ENCODE peak calls at places on chromosomes 12 and 14, in four cellular contexts. One of them, this sample, is unnamed.

GRCh38 chr14:104095426-104096310 is 10.2 kb downstream of the ASPG start:
- DNase-seq in WTC11: no peak
- DNase-seq in GM12878: no peak
- DNase-seq in HepG2: no peak
- DNase-seq in this sample: no peak

GRCh38 chr12:99847936-99848335 is 136.8 kb downstream of the ANKS1B start:
- DNase-seq in WTC11: no peak
- DNase-seq in GM12878: no peak
- DNase-seq in HepG2: no peak
- DNase-seq in this sample: no peak

GRCh38 chr12:67469666-67470065 is 178.9 kb upstream of the DYRK2 start:
- DNase-seq in WTC11: peak; percentile 32
- DNase-seq in GM12878: no peak
- DNase-seq in HepG2: no peak
- DNase-seq in this sample: no peak

GRCh38 chr14:90093942-90094595 is 32.3 kb downstream of the KCNK13 start:
- DNase-seq in WTC11: no peak
- DNase-seq in GM12878: no peak
- DNase-seq in HepG2: no peak
- DNase-seq in this sample: no peak

GRCh38 chr12:11706509-11707331 is 57.2 kb downstream of the ETV6 start:
- DNase-seq in WTC11: no peak
- DNase-seq in GM12878: no peak
- DNase-seq in HepG2: peak; percentile 42
- DNase-seq in this sample: no peak

GRCh38 chr12:132030367-132031038 is 80.8 kb downstream of the EP400 start:
- DNase-seq in WTC11: no peak
- DNase-seq in GM12878: no peak
- DNase-seq in HepG2: no peak
- DNase-seq in this sample: peak; percentile 86

GRCh38 chr12:133105620-133106019 is 24.5 kb downstream of the ZNF891 start:
- DNase-seq in WTC11: no peak
- DNase-seq in GM12878: no peak
- DNase-seq in HepG2: no peak
- DNase-seq in this sample: peak; percentile 11

GRCh38 chr14:76227450-76228050 is 75.8 kb downstream of the GPATCH2L start:
- DNase-seq in WTC11: no peak
- DNase-seq in GM12878: no peak
- DNase-seq in HepG2: no peak
- DNase-seq in this sample: no peak

GRCh38 chr12:25718081-25718731 is 165.1 kb upstream of the LMNTD1 start:
- DNase-seq in WTC11: no peak
- DNase-seq in GM12878: no peak
- DNase-seq in HepG2: no peak
- DNase-seq in this sample: no peak

GRCh38 chr12:76755829-76756379 is 8.0 kb upstream of the ZDHHC17 start:
- DNase-seq in WTC11: no peak
- DNase-seq in GM12878: no peak
- DNase-seq in HepG2: no peak
- DNase-seq in this sample: no peak

GRCh38 chr14:37493606-37494005 is 101.4 kb downstream of the FOXA1 start:
- DNase-seq in WTC11: no peak
- DNase-seq in GM12878: no peak
- DNase-seq in HepG2: peak; percentile 20
- DNase-seq in this sample: no peak

GRCh38 chr12:21585485-21585884 is 19.2 kb downstream of the GYS2 start:
- DNase-seq in WTC11: no peak
- DNase-seq in GM12878: no peak
- DNase-seq in HepG2: no peak
- DNase-seq in this sample: no peak

GRCh38 chr12:84911331-84912190 is 1.0 kb downstream of the SLC6A15 start:
- DNase-seq in WTC11: peak; percentile 94
- DNase-seq in GM12878: no peak
- DNase-seq in HepG2: no peak
- DNase-seq in this sample: peak; percentile 58

GRCh38 chr14:89013098-89013504 is 188.7 kb downstream of the TTC8 start:
- DNase-seq in WTC11: peak; percentile 68
- DNase-seq in GM12878: no peak
- DNase-seq in HepG2: peak; percentile 90
- DNase-seq in this sample: peak; percentile 6

GRCh38 chr14:105139831-105140239 is 28.7 kb downstream of the JAG2 start:
- DNase-seq in WTC11: no peak
- DNase-seq in GM12878: no peak
- DNase-seq in HepG2: no peak
- DNase-seq in this sample: no peak

GRCh38 chr14:31879661-31880348 is 197.3 kb upstream of the ARHGAP5 start:
- DNase-seq in WTC11: no peak
- DNase-seq in GM12878: no peak
- DNase-seq in HepG2: no peak
- DNase-seq in this sample: peak; percentile 37

GRCh38 chr14:93715279-93715927 is 72.9 kb downstream of the PRIMA1 start:
- DNase-seq in WTC11: no peak
- DNase-seq in GM12878: no peak
- DNase-seq in HepG2: no peak
- DNase-seq in this sample: no peak

GRCh38 chr14:82419933-82420332 is 886.3 kb upstream of the SEL1L start:
- DNase-seq in WTC11: no peak
- DNase-seq in GM12878: no peak
- DNase-seq in HepG2: no peak
- DNase-seq in this sample: no peak

GRCh38 chr12:47636908-47637780 is 68.7 kb downstream of the RPAP3 start:
- DNase-seq in WTC11: peak; percentile 85
- DNase-seq in GM12878: no peak
- DNase-seq in HepG2: peak; percentile 58
- DNase-seq in this sample: no peak

GRCh38 chr12:115916910-115917668 is 360.4 kb downstream of the MED13L start:
- DNase-seq in WTC11: peak; percentile 93
- DNase-seq in GM12878: no peak
- DNase-seq in HepG2: peak; percentile 13
- DNase-seq in this sample: peak; percentile 5

GRCh38 chr14:91289464-91289863 is 45.0 kb upstream of the GPR68 start:
- DNase-seq in WTC11: no peak
- DNase-seq in GM12878: no peak
- DNase-seq in HepG2: no peak
- DNase-seq in this sample: no peak

GRCh38 chr12:59698599-59698998 is 102.8 kb downstream of the SLC16A7 start:
- DNase-seq in WTC11: no peak
- DNase-seq in GM12878: no peak
- DNase-seq in HepG2: no peak
- DNase-seq in this sample: no peak

GRCh38 chr12:68158427-68158826 is 1.1 kb downstream of the IFNG start:
- DNase-seq in WTC11: no peak
- DNase-seq in GM12878: no peak
- DNase-seq in HepG2: no peak
- DNase-seq in this sample: no peak

GRCh38 chr12:26346748-26347147 is 151.4 kb downstream of the SSPN start:
- DNase-seq in WTC11: no peak
- DNase-seq in GM12878: no peak
- DNase-seq in HepG2: no peak
- DNase-seq in this sample: no peak

GRCh38 chr12:108594-108993 is 42.0 kb downstream of the IQSEC3 start:
- DNase-seq in WTC11: no peak
- DNase-seq in GM12878: no peak
- DNase-seq in HepG2: no peak
- DNase-seq in this sample: no peak

GRCh38 chr14:88346048-88346639 is 23.1 kb upstream of the KCNK10 start:
- DNase-seq in WTC11: no peak
- DNase-seq in GM12878: no peak
- DNase-seq in HepG2: peak; percentile 71
- DNase-seq in this sample: no peak

GRCh38 chr14:51354846-51355245 is 114.8 kb downstream of the TMX1 start:
- DNase-seq in WTC11: no peak
- DNase-seq in GM12878: no peak
- DNase-seq in HepG2: no peak
- DNase-seq in this sample: no peak

GRCh38 chr14:73757381-73757780 is 43.2 kb upstream of the PNMA1 start:
- DNase-seq in WTC11: no peak
- DNase-seq in GM12878: no peak
- DNase-seq in HepG2: no peak
- DNase-seq in this sample: no peak

GRCh38 chr12:26156201-26156871 is 31.5 kb upstream of the BHLHE41 start:
- DNase-seq in WTC11: no peak
- DNase-seq in GM12878: peak; percentile 99
- DNase-seq in HepG2: no peak
- DNase-seq in this sample: no peak

GRCh38 chr12:104306376-104306775 is 2.8 kb downstream of the EID3 start:
- DNase-seq in WTC11: no peak
- DNase-seq in GM12878: no peak
- DNase-seq in HepG2: no peak
- DNase-seq in this sample: no peak

GRCh38 chr12:1083888-1084262 is 92.9 kb downstream of the ERC1 start:
- DNase-seq in WTC11: no peak
- DNase-seq in GM12878: no peak
- DNase-seq in HepG2: peak; percentile 28
- DNase-seq in this sample: no peak

GRCh38 chr12:12922191-12922616 is 29.8 kb downstream of the GPRC5D start:
- DNase-seq in WTC11: no peak
- DNase-seq in GM12878: no peak
- DNase-seq in HepG2: no peak
- DNase-seq in this sample: peak; percentile 65

GRCh38 chr12:51011960-51012359 is 14.2 kb downstream of the SLC11A2 start:
- DNase-seq in WTC11: no peak
- DNase-seq in GM12878: no peak
- DNase-seq in HepG2: no peak
- DNase-seq in this sample: no peak

GRCh38 chr12:51005671-51006070 is 20.5 kb downstream of the SLC11A2 start:
- DNase-seq in WTC11: no peak
- DNase-seq in GM12878: no peak
- DNase-seq in HepG2: no peak
- DNase-seq in this sample: no peak

GRCh38 chr12:51008329-51008728 is 17.9 kb downstream of the SLC11A2 start:
- DNase-seq in WTC11: no peak
- DNase-seq in GM12878: no peak
- DNase-seq in HepG2: no peak
- DNase-seq in this sample: no peak

GRCh38 chr12:51012570-51013236 is 13.5 kb downstream of the SLC11A2 start:
- DNase-seq in WTC11: no peak
- DNase-seq in GM12878: no peak
- DNase-seq in HepG2: no peak
- DNase-seq in this sample: no peak

GRCh38 chr12:51009038-51009437 is 17.1 kb downstream of the SLC11A2 start:
- DNase-seq in WTC11: no peak
- DNase-seq in GM12878: no peak
- DNase-seq in HepG2: no peak
- DNase-seq in this sample: no peak
- TF ChIP-seq MAX in WTC11: no peak
- TF ChIP-seq MAX in GM12878: no peak
- TF ChIP-seq MAX in HepG2: no peak
- TF ChIP-seq MAX in this sample: no peak

GRCh38 chr12:73964641-73965040 is 573.0 kb upstream of the ATXN7L3B start:
- DNase-seq in WTC11: no peak
- DNase-seq in GM12878: no peak
- DNase-seq in HepG2: no peak
- DNase-seq in this sample: no peak
- TF ChIP-seq MAX in WTC11: no peak
- TF ChIP-seq MAX in GM12878: no peak
- TF ChIP-seq MAX in HepG2: no peak
- TF ChIP-seq MAX in this sample: no peak

GRCh38 chr12:46470975-46471374 is 98.4 kb upstream of the SLC38A2 start:
- DNase-seq in WTC11: no peak
- DNase-seq in GM12878: no peak
- DNase-seq in HepG2: no peak
- DNase-seq in this sample: no peak

GRCh38 chr12:46471404-46471803 is 98.8 kb upstream of the SLC38A2 start:
- DNase-seq in WTC11: no peak
- DNase-seq in GM12878: no peak
- DNase-seq in HepG2: no peak
- DNase-seq in this sample: no peak

GRCh38 chr12:46473634-46474201 is 101.1 kb upstream of the SLC38A2 start:
- DNase-seq in WTC11: no peak
- DNase-seq in GM12878: peak; percentile 51
- DNase-seq in HepG2: peak; percentile 95
- DNase-seq in this sample: peak; percentile 98

GRCh38 chr12:46472144-46472705 is 99.7 kb upstream of the SLC38A2 start:
- DNase-seq in WTC11: no peak
- DNase-seq in GM12878: no peak
- DNase-seq in HepG2: no peak
- DNase-seq in this sample: no peak

DNA sequence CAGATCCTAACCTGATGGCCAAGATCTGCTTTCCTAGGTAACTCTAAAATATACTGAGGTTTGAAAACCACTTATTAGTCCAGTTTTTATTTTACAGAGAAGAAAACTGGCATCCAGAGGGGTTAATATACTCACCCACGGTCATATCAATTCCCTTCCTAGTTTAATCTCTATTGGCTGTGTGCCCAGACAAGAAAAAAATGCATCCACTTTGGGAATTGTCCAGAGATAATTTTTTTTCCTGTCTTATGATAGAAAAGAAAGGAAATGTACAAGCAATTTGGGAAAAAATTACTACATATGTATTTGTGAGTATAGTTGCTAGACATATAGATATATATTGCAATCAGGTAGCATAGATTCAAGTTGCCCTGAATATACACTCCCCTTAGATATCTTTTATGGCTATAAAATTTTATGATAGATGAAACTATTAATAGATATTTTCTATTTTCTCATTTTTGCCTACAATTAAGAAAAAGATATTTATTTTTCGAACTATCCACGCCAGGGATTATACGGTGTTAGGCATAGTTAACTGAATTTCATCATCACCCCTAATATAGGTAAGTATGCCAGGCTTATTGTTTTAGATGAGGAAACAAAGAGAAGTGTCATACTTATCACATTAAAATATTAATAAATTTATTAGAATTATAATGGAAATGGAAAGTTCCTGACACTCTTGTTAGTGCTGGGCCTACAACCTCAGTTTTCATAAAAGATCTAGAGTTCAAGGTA is 100.5 kb upstream of the SLC38A2 start:
- DNase-seq in WTC11: no peak
- DNase-seq in GM12878: no peak
- DNase-seq in HepG2: peak; percentile 60
- DNase-seq in this sample: peak; percentile 94
- TF ChIP-seq MAX in WTC11: no peak
- TF ChIP-seq MAX in GM12878: no peak
- TF ChIP-seq MAX in HepG2: no peak
- TF ChIP-seq MAX in this sample: no peak

DNA sequence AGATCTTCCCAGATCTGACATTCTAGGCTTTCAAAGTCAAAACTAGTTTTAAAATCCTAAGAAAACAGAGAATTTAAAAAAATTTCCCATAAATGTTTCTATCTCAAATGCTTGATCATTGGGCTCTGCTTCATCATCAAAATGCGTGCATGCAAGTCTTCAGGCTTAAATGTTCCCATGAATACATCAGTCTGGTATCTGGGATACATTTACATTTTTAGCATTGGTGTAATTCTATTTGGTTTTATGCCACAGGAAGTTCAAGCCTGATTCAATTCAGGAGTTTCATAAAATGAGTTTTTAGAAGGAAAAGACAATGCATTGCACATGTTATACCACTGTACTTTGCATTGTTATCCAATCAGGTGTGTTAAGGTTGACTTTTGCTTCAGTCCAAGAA is 336.4 kb downstream of the PCNX1 start:
- DNase-seq in WTC11: no peak
- DNase-seq in GM12878: no peak
- DNase-seq in HepG2: no peak
- DNase-seq in this sample: no peak
- TF ChIP-seq MAX in WTC11: no peak
- TF ChIP-seq MAX in GM12878: no peak
- TF ChIP-seq MAX in HepG2: no peak
- TF ChIP-seq MAX in this sample: no peak